ENCODE peak calls at places on chromosomes 1 and 21, in four cellular contexts. O is uterus, C is D721Med, A is hepatocyte. G is an unnamed sample.

GRCh38 chr21:39022035-39022900 is 161.0 kb downstream of the PSMG1 start:
- DNase-seq in O (no peak), C (no peak), A (no peak), G (no peak)

GRCh38 chr1:14913475-14914155 is 239.9 kb upstream of the TMEM51 start:
- DNase-seq in O (no peak), C (no peak), A (no peak), G (no peak)

GRCh38 chr21:46035809-46036695 is 54.5 kb downstream of the COL6A1 start:
- DNase-seq in O (peak), C (no peak), A (peak), G (no peak)

GRCh38 chr1:171251741-171252300 is 3.5 kb downstream of the FMO1 start:
- DNase-seq in O (peak), C (peak), A (peak), G (peak)

GRCh38 chr1:7948950-7949349 is 8.3 kb upstream of the TNFRSF9 start:
- DNase-seq in O (no peak), C (no peak), A (no peak), G (no peak)

GRCh38 chr21:44421901-44422840 is 33.1 kb upstream of the LRRC3 start:
- DNase-seq in O (no peak), C (no peak), A (no peak), G (no peak)

GRCh38 chr21:26819944-26820343 is 25.3 kb downstream of the ADAMTS1 start:
- DNase-seq in O (no peak), C (no peak), A (no peak), G (no peak)

GRCh38 chr1:40980453-40981121 is 1.1 kb downstream of the CTPS1 start:
- DNase-seq in O (peak), C (no peak), A (peak), G (peak)

GRCh38 chr1:84782311-84782771 is 92.1 kb upstream of the SSX2IP start:
- DNase-seq in O (peak), C (no peak), A (peak), G (no peak)

GRCh38 chr21:37560385-37560784 is 193.8 kb downstream of the DYRK1A start:
- DNase-seq in O (no peak), C (no peak), A (no peak), G (no peak)

GRCh38 chr1:8014381-8014988 is 11.6 kb downstream of the ERRFI1 start:
- DNase-seq in O (no peak), C (no peak), A (no peak), G (no peak)

GRCh38 chr1:6743189-6744101 is 41.8 kb upstream of the CAMTA1 start:
- DNase-seq in O (peak), C (no peak), A (no peak), G (no peak)

GRCh38 chr21:42075686-42076471 is 4.8 kb downstream of the UMODL1 start:
- DNase-seq in O (no peak), C (no peak), A (no peak), G (no peak)

GRCh38 chr1:203057831-203058673 is 27.8 kb downstream of the MYOG start:
- DNase-seq in O (no peak), C (no peak), A (no peak), G (no peak)

GRCh38 chr1:68723791-68724190 is 226.9 kb upstream of the DEPDC1 start:
- DNase-seq in O (no peak), C (no peak), A (no peak), G (no peak)

GRCh38 chr1:232667094-232667780 is 37.3 kb upstream of the SIPA1L2 start:
- DNase-seq in O (no peak), C (no peak), A (no peak), G (no peak)

GRCh38 chr1:53543130-53543770 is 84.1 kb downstream of the DMRTB1 start:
- DNase-seq in O (no peak), C (peak), A (no peak), G (no peak)

GRCh38 chr1:226063362-226064167 is 1.0 kb downstream of the H3-3A start:
- DNase-seq in O (peak), C (no peak), A (peak), G (no peak)

GRCh38 chr1:219988387-219988786 is 57.9 kb downstream of the EPRS1 start:
- DNase-seq in O (no peak), C (no peak), A (no peak), G (no peak)

GRCh38 chr1:32868085-32868484 is 2.6 kb downstream of the FNDC5 start:
- DNase-seq in O (no peak), C (no peak), A (no peak), G (peak)

GRCh38 chr1:117842408-117843170 is 86.8 kb downstream of the GDAP2 start:
- DNase-seq in O (no peak), C (no peak), A (no peak), G (no peak)

GRCh38 chr1:21097744-21098143 is 79.0 kb downstream of the EIF4G3 start:
- DNase-seq in O (no peak), C (no peak), A (no peak), G (no peak)

GRCh38 chr1:240254778-240255291 is 163.2 kb downstream of the FMN2 start:
- DNase-seq in O (no peak), C (no peak), A (no peak), G (no peak)

GRCh38 chr1:165288301-165289120 is 68.0 kb downstream of the LMX1A start:
- DNase-seq in O (no peak), C (peak), A (peak), G (no peak)

GRCh38 chr1:223831755-223832636 is 13.8 kb downstream of the TP53BP2 start:
- DNase-seq in O (no peak), C (no peak), A (no peak), G (no peak)

GRCh38 chr1:220233927-220234326 is 38.3 kb downstream of the RAB3GAP2 start:
- DNase-seq in O (no peak), C (no peak), A (no peak), G (no peak)

GRCh38 chr1:38735651-38736161 is 123.9 kb downstream of the RRAGC start:
- DNase-seq in O (no peak), C (no peak), A (no peak), G (no peak)

GRCh38 chr1:198656500-198656932 is 17.7 kb downstream of the PTPRC start:
- DNase-seq in O (no peak), C (no peak), A (peak), G (no peak)

GRCh38 chr1:154987326-154987725 is 4.2 kb downstream of the FLAD1 start:
- DNase-seq in O (no peak), C (no peak), A (no peak), G (no peak)

GRCh38 chr1:201245082-201245481 is 38.2 kb upstream of the PKP1 start:
- DNase-seq in O (no peak), C (no peak), A (no peak), G (no peak)

GRCh38 chr1:116290085-116290670 is 82.9 kb upstream of the ATP1A1 start:
- DNase-seq in O (no peak), C (no peak), A (no peak), G (no peak)

GRCh38 chr1:184157396-184157747 is 105.8 kb downstream of the TSEN15 start:
- DNase-seq in O (no peak), C (no peak), A (no peak), G (no peak)

GRCh38 chr1:184156521-184157395 is 105.2 kb downstream of the TSEN15 start:
- DNase-seq in O (no peak), C (no peak), A (no peak), G (no peak)

GRCh38 chr1:184160942-184161698 is 109.6 kb downstream of the TSEN15 start:
- DNase-seq in O (peak), C (no peak), A (no peak), G (no peak)

GRCh38 chr1:184160236-184160635 is 108.7 kb downstream of the TSEN15 start:
- DNase-seq in O (no peak), C (no peak), A (no peak), G (no peak)

DNA sequence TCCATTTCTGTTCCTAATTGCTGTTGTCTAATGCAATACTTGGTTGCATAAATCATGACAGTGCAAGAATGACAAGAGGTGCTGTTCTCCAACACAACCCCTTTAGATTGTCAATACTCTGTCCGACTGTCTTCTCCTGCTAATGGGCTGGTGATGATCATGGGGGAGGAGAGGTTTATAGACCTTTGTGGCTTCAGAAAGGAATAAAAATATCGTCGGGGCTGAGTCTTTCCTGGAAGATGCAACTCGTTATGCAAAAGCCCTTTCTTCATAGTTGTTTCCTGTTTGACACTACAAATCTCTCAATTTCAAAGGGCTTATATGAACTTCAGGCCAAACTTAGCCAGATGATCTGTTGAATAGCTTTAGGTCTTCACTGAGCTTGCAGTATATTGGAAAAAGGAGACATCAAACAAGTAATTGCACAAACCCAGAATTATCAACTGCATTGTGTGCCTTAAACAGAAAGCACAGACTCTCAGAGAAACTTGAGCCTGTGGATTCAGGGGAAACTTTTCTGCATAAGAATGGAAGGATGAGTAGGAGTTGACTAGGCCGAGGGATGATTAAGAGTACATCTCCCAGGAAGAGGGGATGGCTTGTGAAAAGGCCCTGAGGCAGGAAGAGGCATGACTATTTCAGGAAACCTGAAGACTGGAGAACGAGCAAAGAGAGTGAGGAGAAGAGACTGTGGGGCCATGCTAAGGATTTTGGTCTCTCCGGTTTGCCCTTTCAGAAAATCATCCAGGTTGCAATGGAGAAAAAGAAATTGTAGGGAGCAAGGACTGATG is 107.6 kb downstream of the TSEN15 start:
- DNase-seq in O (no peak), C (no peak), A (no peak), G (no peak)
- TF ChIP-seq CTCF in O (no peak), C (no peak), A (no peak), G (no peak)

DNA sequence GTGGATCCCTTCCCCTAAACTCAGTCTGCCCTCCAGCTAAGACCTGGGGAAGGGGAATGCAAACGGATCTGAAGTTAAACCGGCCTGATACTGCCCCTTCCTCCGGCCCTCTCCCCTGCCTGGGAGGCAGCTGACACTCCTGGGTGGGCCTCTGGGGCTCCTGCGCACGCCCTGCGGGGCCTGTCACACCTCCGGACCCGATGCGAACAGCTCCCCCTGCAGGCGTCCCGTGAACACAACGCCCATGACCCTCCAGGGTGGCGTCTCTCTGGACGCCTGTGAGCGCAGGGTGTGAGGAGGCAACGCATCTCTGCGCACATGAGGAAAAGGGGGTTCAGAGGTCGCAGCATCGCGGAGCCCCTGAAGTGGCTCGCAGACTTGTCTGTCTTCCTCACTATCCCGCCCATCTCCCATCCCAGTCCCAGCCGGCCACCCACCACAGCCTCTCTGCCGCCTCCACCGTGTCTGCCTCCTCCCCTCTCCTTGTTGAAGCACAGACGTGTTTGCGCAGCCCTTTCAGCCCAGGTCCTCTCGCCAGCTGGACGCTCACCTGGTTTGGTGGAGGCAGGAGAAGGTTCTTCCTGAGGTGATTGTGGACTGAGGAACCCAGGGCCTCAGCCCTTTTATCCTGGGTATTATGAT is 421 bp upstream of the LCE3A start:
- DNase-seq in O (no peak), C (no peak), A (no peak), G (no peak)
- TF ChIP-seq CTCF in O (no peak), C (no peak), A (no peak), G (no peak)

GRCh38 chr1:30106125-30106524 is 617.3 kb downstream of the MATN1 start:
- DNase-seq in O (peak), C (no peak), A (peak), G (peak)
- TF ChIP-seq CTCF in O (peak), C (peak), A (peak), G (peak)

GRCh38 chr1:16613185-16614147 is at the start of gene NBPF1:
- DNase-seq in O (peak), C (peak), A (peak), G (peak)
- TF ChIP-seq CTCF in O (peak), C (no peak), A (no peak), G (peak)